ENCODE peak calls at places on chromosomes 2 and 18, in six cellular contexts. K is PC-9; V is IMR-90; S is CD8-positive, alpha-beta memory T cell; Z is foreskin keratinocyte; L is upper lobe of left lung. C is an unnamed sample. For H3K4me1, the result is how much of the 10 kb centered on the place peaks cover.

GRCh38 chr2:211457325-211457724 is 900.9 kb downstream of the CPS1 start:
- DNase-seq in K (no peak), V (no peak), S (no peak), Z (no peak), L (peak), C (no peak)

GRCh38 chr2:52539026-52539964 is 1228.3 kb upstream of the CHAC2 start:
- DNase-seq in K (no peak), V (peak), S (no peak), Z (no peak), L (no peak), C (no peak)

GRCh38 chr2:181877181-181877664 is 14.3 kb upstream of the ITPRID2 start:
- DNase-seq in K (no peak), V (no peak), S (no peak), Z (no peak), L (no peak), C (no peak)

GRCh38 chr2:69177785-69178636 is 165.0 kb downstream of the ANTXR1 start:
- DNase-seq in K (peak), V (peak), S (no peak), Z (peak), L (peak), C (peak)

GRCh38 chr18:60202702-60203101 is 169.9 kb downstream of the MC4R start:
- DNase-seq in K (no peak), V (no peak), S (no peak), Z (no peak), L (no peak), C (no peak)

GRCh38 chr2:119234021-119235019 is 10.7 kb downstream of the STEAP3 start:
- DNase-seq in K (no peak), V (peak), S (no peak), Z (no peak), L (no peak), C (no peak)

GRCh38 chr18:2104620-2105462 is 466.5 kb downstream of the METTL4 start:
- DNase-seq in K (no peak), V (peak), S (peak), Z (no peak), L (peak), C (peak)

GRCh38 chr2:26002617-26003310 is 20.5 kb upstream of the KIF3C start:
- DNase-seq in K (no peak), V (no peak), S (no peak), Z (no peak), L (peak), C (peak)

GRCh38 chr2:209476367-209477191 is 52.7 kb downstream of the MAP2 start:
- DNase-seq in K (no peak), V (peak), S (no peak), Z (no peak), L (peak), C (no peak)

GRCh38 chr2:7013761-7014160 is 96.5 kb downstream of the RNF144A start:
- DNase-seq in K (no peak), V (no peak), S (no peak), Z (no peak), L (no peak), C (no peak)

GRCh38 chr2:74259191-74259590 is 60.8 kb downstream of the MTHFD2 start:
- DNase-seq in K (no peak), V (no peak), S (no peak), Z (no peak), L (no peak), C (no peak)

GRCh38 chr18:79533146-79533545 is 137.4 kb downstream of the NFATC1 start:
- DNase-seq in K (no peak), V (no peak), S (no peak), Z (no peak), L (peak), C (no peak)

GRCh38 chr2:25035537-25036220 is 6.2 kb upstream of the EFR3B start:
- DNase-seq in K (peak), V (no peak), S (no peak), Z (peak), L (peak), C (no peak)

GRCh38 chr2:54067851-54068375 is 47.5 kb upstream of the ACYP2 start:
- DNase-seq in K (no peak), V (peak), S (no peak), Z (no peak), L (no peak), C (no peak)

GRCh38 chr2:136023416-136023815 is 38.0 kb upstream of the DARS1 start:
- DNase-seq in K (no peak), V (no peak), S (no peak), Z (no peak), L (no peak), C (no peak)

GRCh38 chr2:174717273-174717672 is 47.0 kb downstream of the CHRNA1 start:
- DNase-seq in K (no peak), V (peak), S (no peak), Z (no peak), L (no peak), C (no peak)

GRCh38 chr18:62607302-62607701 is 84.5 kb downstream of the ZCCHC2 start:
- DNase-seq in K (no peak), V (no peak), S (no peak), Z (no peak), L (no peak), C (no peak)

GRCh38 chr2:239209806-239210205 is 191.0 kb downstream of the HDAC4 start:
- DNase-seq in K (no peak), V (no peak), S (no peak), Z (no peak), L (no peak), C (no peak)
- H3K4me1 ChIP-seq in K (under half), V (under half), S (under half), Z (under half), L (under half), C (under half)

DNA sequence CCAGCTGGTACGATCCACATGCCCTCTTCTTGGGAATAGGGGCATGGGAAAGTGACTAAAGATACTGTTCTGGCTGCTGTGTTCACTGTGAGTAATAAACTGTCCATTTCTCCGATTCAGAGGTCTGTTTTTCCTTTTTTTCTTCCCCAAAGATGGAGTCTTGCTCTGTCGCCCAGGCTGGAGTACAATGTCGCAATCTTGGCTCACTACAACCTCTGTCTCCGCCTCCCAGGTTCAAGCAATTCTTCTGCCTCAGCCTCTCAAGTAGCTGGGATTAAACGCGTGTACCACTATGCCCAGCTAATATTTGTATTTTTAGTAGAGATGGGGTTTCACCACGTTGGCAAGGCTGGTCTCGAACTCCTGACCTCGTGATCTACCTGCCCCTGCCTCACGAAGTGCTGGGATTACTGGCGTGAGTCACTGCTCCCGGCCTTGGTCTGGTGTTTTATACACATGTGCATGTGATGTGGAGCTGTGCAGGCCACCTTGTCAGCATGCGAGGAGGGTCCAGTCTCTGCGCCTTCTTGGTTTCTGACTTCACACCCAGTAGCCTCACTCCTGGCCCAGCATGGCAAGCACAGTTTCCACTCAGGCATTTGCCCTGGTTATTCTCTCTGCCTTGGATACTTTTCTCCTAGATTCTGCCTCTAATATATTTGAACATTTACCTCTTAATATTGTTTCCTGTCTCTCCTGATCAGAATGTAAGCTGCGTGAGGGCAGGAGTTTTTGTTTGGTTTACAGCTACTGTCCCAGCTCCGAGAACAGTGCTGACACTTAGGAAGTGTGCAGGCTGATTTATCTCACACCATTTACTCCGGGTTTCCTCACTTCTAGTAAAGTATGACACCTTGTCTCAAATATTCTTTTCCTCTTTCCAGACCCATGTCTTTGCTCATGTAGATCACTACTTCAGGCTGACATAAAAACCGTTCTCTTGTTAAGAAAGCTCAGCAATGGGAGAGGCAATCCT is 19.7 kb downstream of the PTPN18 start:
- DNase-seq in K (no peak), V (no peak), S (no peak), Z (no peak), L (no peak), C (no peak)
- H3K4me1 ChIP-seq in K (under half), V (under half), S (under half), Z (under half), L (under half), C (under half)

DNA sequence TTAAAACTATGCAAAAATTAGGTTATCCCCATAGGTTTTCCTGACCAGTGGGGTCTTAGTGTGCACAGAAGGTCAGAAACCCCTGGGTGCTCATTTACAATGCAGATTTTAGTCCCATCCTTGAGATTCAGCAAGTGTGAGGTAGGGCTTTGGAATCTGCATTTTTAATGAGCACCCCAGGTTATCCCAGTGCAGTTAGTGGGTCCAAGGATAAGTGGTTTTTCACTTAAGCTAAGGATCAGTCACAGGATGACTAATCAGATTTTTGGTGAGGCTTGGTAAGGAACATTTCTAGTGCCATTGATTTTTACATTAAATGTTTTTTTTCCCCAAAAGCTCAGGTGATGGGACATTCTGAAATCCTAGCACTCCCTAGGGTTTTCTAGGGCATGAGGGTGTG is 50.7 kb upstream of the MGAT5 start:
- DNase-seq in K (no peak), V (no peak), S (no peak), Z (no peak), L (no peak), C (no peak)
- H3K4me1 ChIP-seq in K (under half), V (under half), S (under half), Z (under half), L (under half), C (under half)

GRCh38 chr2:241882090-241882625 is 12.6 kb downstream of the RTP5 start:
- DNase-seq in K (no peak), V (no peak), S (no peak), Z (no peak), L (no peak), C (peak)
- H3K4me1 ChIP-seq in K (under half), V (under half), S (under half), Z (under half), L (under half), C (under half)